ENCODE peak calls at places on chromosome 2, in seven cellular contexts. One of them, this sample, is unnamed.
A peak's percentile ranks its signal among the peaks of the same experiment; 100 is the strongest.

GRCh38 chr2:128422571-128422970 is 103.9 kb upstream of the HS6ST1 start:
- DNase-seq in MM.1S: no peak
- DNase-seq in GM12878: no peak
- DNase-seq in endothelial cell of umbilical vein: no peak
- DNase-seq in LoVo: no peak
- DNase-seq in HCT116: no peak
- DNase-seq in G401: no peak
- DNase-seq in this sample: no peak

GRCh38 chr2:26614205-26615128 is 26.7 kb downstream of the CIB4 start:
- DNase-seq in HCT116: no peak
- DNase-seq in GM12878: no peak
- DNase-seq in G401: no peak
- DNase-seq in MM.1S: no peak
- DNase-seq in LoVo: no peak
- DNase-seq in endothelial cell of umbilical vein: no peak
- DNase-seq in this sample: no peak

GRCh38 chr2:207253946-207254345 is 88.2 kb upstream of the KLF7 start:
- DNase-seq in endothelial cell of umbilical vein: no peak
- DNase-seq in GM12878: no peak
- DNase-seq in LoVo: no peak
- DNase-seq in MM.1S: no peak
- DNase-seq in G401: no peak
- DNase-seq in HCT116: no peak
- DNase-seq in this sample: no peak

GRCh38 chr2:195410272-195410671 is 246.8 kb upstream of the SLC39A10 start:
- DNase-seq in G401: no peak
- DNase-seq in LoVo: no peak
- DNase-seq in MM.1S: no peak
- DNase-seq in HCT116: no peak
- DNase-seq in GM12878: peak; percentile 60
- DNase-seq in endothelial cell of umbilical vein: no peak
- DNase-seq in this sample: no peak

GRCh38 chr2:70094171-70094977 is 7.1 kb downstream of the PCBP1 start:
- DNase-seq in endothelial cell of umbilical vein: no peak
- DNase-seq in HCT116: no peak
- DNase-seq in MM.1S: no peak
- DNase-seq in G401: no peak
- DNase-seq in LoVo: no peak
- DNase-seq in GM12878: no peak
- DNase-seq in this sample: no peak

GRCh38 chr2:240127911-240128607 is 8.0 kb downstream of the COPS9 start:
- DNase-seq in HCT116: no peak
- DNase-seq in endothelial cell of umbilical vein: no peak
- DNase-seq in MM.1S: no peak
- DNase-seq in GM12878: no peak
- DNase-seq in G401: no peak
- DNase-seq in LoVo: no peak
- DNase-seq in this sample: no peak

GRCh38 chr2:88692187-88692586 is 714 bp downstream of the RPIA start:
- DNase-seq in MM.1S: peak; percentile 50
- DNase-seq in GM12878: no peak
- DNase-seq in G401: no peak
- DNase-seq in endothelial cell of umbilical vein: no peak
- DNase-seq in LoVo: peak; percentile 14
- DNase-seq in HCT116: no peak
- DNase-seq in this sample: no peak

GRCh38 chr2:47008381-47009280 is 93.0 kb upstream of the MCFD2 start:
- DNase-seq in LoVo: no peak
- DNase-seq in endothelial cell of umbilical vein: no peak
- DNase-seq in MM.1S: no peak
- DNase-seq in GM12878: no peak
- DNase-seq in HCT116: no peak
- DNase-seq in G401: peak; percentile 96
- DNase-seq in this sample: no peak

GRCh38 chr2:47062721-47063120 is 92.4 kb downstream of the STPG4 start:
- DNase-seq in LoVo: no peak
- DNase-seq in GM12878: no peak
- DNase-seq in G401: no peak
- DNase-seq in endothelial cell of umbilical vein: no peak
- DNase-seq in MM.1S: no peak
- DNase-seq in HCT116: no peak
- DNase-seq in this sample: no peak

GRCh38 chr2:60530660-60531276 is 22.7 kb downstream of the BCL11A start:
- DNase-seq in LoVo: peak; percentile 82
- DNase-seq in HCT116: no peak
- DNase-seq in endothelial cell of umbilical vein: no peak
- DNase-seq in MM.1S: no peak
- DNase-seq in G401: no peak
- DNase-seq in GM12878: no peak
- DNase-seq in this sample: no peak

GRCh38 chr2:10934979-10935350 is 23.2 kb downstream of the KCNF1 start:
- DNase-seq in G401: no peak
- DNase-seq in endothelial cell of umbilical vein: no peak
- DNase-seq in MM.1S: no peak
- DNase-seq in HCT116: no peak
- DNase-seq in GM12878: no peak
- DNase-seq in LoVo: no peak
- DNase-seq in this sample: no peak